ENCODE peak calls at places on chromosomes 2 and 18, in seven cellular contexts. I is lower lobe of right lung, U is ovary, O is GM23338, T is heart right ventricle, S is cardiac muscle cell, X is upper lobe of right lung. B is an unnamed sample. For H3K4me1, the result is how much of the 10 kb centered on the place peaks cover.

GRCh38 chr2:204019572-204020501 is 83.3 kb downstream of the ICOS start:
- DNase-seq in T (no peak), I (no peak), U (no peak), X (no peak), S (no peak), O (no peak), B (no peak)

GRCh38 chr18:48529796-48530195 is 9.0 kb upstream of the CTIF start:
- DNase-seq in O (no peak), T (peak), I (no peak), U (no peak), X (no peak), S (no peak), B (no peak)

GRCh38 chr2:170716851-170717598 is 1.9 kb downstream of the SP5 start:
- DNase-seq in U (no peak), T (no peak), S (peak), X (peak), O (peak), I (peak), B (peak)

GRCh38 chr2:217616936-217617335 is 385.9 kb downstream of the TNS1 start:
- DNase-seq in T (no peak), U (no peak), S (no peak), O (no peak), X (no peak), I (no peak), B (no peak)

GRCh38 chr18:68734311-68734710 is 19.4 kb upstream of the TMX3 start:
- DNase-seq in X (no peak), T (no peak), I (no peak), U (no peak), O (no peak), S (no peak), B (no peak)

GRCh38 chr2:161332568-161332967 is 24.3 kb downstream of the PSMD14 start:
- DNase-seq in I (no peak), S (no peak), O (no peak), T (no peak), U (no peak), X (no peak), B (no peak)

GRCh38 chr18:80033181-80034067 is 810 bp upstream of the RBFA start:
- DNase-seq in X (peak), U (no peak), S (peak), O (peak), I (no peak), T (no peak), B (peak)

GRCh38 chr2:127526940-127527804 is 883 bp upstream of the IWS1 start:
- DNase-seq in T (no peak), U (no peak), S (no peak), O (peak), I (no peak), X (no peak), B (no peak)

GRCh38 chr2:58449286-58450010 is 208.3 kb upstream of the FANCL start:
- DNase-seq in T (no peak), X (no peak), S (no peak), I (no peak), U (no peak), O (peak), B (no peak)

GRCh38 chr2:180222642-180223041 is 215.5 kb upstream of the CWC22 start:
- DNase-seq in T (peak), S (no peak), U (no peak), I (no peak), X (no peak), O (no peak), B (no peak)

GRCh38 chr2:149538138-149538833 is 49.3 kb downstream of the MMADHC start:
- DNase-seq in O (peak), T (no peak), X (no peak), U (no peak), I (no peak), S (no peak), B (no peak)

GRCh38 chr18:9380571-9381390 is 46.2 kb downstream of the TWSG1 start:
- DNase-seq in T (no peak), X (no peak), I (no peak), S (no peak), O (no peak), U (no peak), B (no peak)

GRCh38 chr18:9379118-9379517 is 44.5 kb downstream of the TWSG1 start:
- DNase-seq in I (no peak), O (no peak), U (no peak), X (no peak), T (no peak), S (no peak), B (no peak)

DNA sequence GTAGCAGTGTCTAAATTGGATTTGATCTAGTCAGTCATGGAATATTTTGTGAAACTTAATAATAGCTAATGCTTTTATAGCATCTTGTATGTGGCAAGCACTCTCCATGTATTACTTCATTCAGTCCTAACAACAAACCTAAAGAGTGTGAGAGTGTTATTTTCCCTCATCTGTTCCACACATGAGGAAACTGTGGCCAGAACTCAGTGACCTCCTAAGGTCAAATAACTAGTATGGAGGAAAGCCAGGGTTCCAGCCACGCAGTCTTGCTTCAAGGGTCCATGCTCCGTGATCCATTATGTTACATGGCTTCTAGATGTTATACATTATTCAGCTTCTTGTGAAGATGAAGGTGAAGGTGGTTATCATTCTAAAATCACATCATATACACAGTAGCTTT is 45.5 kb downstream of the TWSG1 start:
- DNase-seq in U (no peak), T (no peak), S (no peak), X (no peak), O (no peak), I (no peak), B (no peak)
- H3K27ac ChIP-seq in U (no peak), T (no peak), S (no peak), X (no peak), O (no peak), I (no peak), B (no peak)

GRCh38 chr2:237993701-237994100 is 26.9 kb downstream of the UBE2F start:
- DNase-seq in T (no peak), O (no peak), S (no peak), U (no peak), X (no peak), I (no peak), B (no peak)
- H3K4me1 ChIP-seq in T (under half), O (under half), S (under half), U (under half), X (under half), I (under half), B (under half)

DNA sequence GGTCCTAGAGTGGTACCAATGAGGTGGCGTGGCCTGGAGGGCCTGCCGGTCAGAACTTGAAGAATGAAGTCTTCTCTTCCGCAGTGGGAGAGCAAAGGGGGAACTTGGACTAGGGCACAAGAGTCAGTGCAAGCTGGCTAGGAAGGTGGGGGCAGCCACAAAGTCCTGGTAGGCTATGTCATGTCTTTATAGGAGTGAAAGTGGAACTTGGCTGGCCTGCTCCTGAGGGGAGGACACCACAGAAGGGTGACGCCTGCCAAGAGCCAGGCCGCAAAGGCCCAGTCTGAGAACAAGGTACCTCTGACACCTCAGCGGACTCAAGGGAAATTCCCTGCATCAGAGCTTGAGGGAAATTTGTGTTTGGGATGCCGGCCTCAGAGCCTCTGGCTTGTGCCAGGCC is 32.2 kb upstream of the MAP3K20 start:
- DNase-seq in O (no peak), X (peak), S (no peak), U (no peak), T (peak), I (peak), B (no peak)
- H3K27ac ChIP-seq in O (no peak), X (no peak), S (no peak), U (no peak), T (peak), I (no peak), B (no peak)

DNA sequence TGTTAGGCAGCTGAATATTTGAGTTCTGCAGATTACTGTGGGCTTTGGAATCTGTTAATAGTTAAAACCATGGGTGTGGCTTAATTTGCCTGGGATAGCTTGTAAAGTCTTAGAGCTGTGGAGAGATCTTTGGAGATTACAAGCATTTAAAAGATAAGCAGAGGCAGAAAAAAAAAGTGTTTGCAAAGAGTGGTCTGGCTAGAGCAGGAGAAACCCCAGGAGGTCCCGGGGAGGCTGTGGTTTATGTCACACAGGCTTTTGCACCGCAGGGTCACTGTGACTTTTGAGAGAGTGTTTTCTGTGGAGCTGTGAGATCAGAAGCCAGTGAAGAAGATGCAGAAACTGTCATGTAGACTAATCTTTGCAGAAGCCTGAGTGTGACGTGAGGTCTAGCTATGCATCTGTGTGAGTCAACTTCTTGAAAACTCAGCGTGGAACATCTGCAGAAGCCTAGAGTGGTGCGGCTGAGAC is 49.0 kb downstream of the SETBP1 start:
- DNase-seq in X (no peak), I (no peak), O (no peak), S (no peak), U (no peak), T (no peak), B (no peak)
- H3K4me1 ChIP-seq in X (under half), I (half or more), O (under half), S (under half), U (under half), T (under half), B (half or more)